ENCODE peak calls at places on chromosomes 3 and 15, in ten cellular contexts. G is NCI-H1105 treated with DMSO at 0.1 percent for 48 hours; J is T-helper 9 cell; W is mucosa of gallbladder; C is LNCaP clone FGC; D is WTC11; M is ELR; T is effector CD4-positive, alpha-beta T cell; X is NCI-H774; E is stimulated activated CD4-positive, alpha-beta T cell treated with anti-CD3 and anti-CD28 coated beads, Interleukin-12 subunit alpha, Interleukin-12 subunit beta, amount 100 ng/mL, for 4 hours. Y is an unnamed sample.

GRCh38 chr15:64950888-64951287 is 38.8 kb downstream of the SPG21 start:
- DNase-seq in G (no peak), J (no peak), W (no peak), C (no peak), D (no peak), M (no peak), T (no peak), X (no peak), E (no peak), Y (no peak)

GRCh38 chr15:85879334-85880163 is 84.8 kb upstream of the KLHL25 start:
- DNase-seq in G (no peak), J (no peak), W (no peak), C (no peak), D (no peak), M (peak), T (no peak), X (no peak), E (no peak), Y (no peak)

GRCh38 chr3:16455946-16456345 is 57.6 kb downstream of the RFTN1 start:
- DNase-seq in G (no peak), J (no peak), W (no peak), C (no peak), D (no peak), M (no peak), T (no peak), X (no peak), E (no peak), Y (no peak)

GRCh38 chr3:11438636-11439035 is 166.4 kb downstream of the ATG7 start:
- DNase-seq in G (no peak), J (no peak), W (no peak), C (no peak), D (no peak), M (no peak), T (no peak), X (no peak), E (no peak), Y (no peak)

GRCh38 chr3:194137314-194138097 is 1.6 kb downstream of the HES1 start:
- DNase-seq in G (peak), J (peak), W (peak), C (no peak), D (peak), M (peak), T (peak), X (peak), E (peak), Y (no peak)

GRCh38 chr15:75842722-75843617 is at the start of gene UBE2Q2:
- DNase-seq in G (peak), J (peak), W (peak), C (no peak), D (peak), M (peak), T (peak), X (peak), E (peak), Y (peak)

GRCh38 chr3:112013058-112013783 is 14.5 kb downstream of the TAGLN3 start:
- DNase-seq in G (no peak), J (peak), W (peak), C (peak), D (peak), M (peak), T (peak), X (no peak), E (peak), Y (peak)

GRCh38 chr3:126447456-126448106 is 28.1 kb downstream of the ZXDC start:
- DNase-seq in G (no peak), J (no peak), W (no peak), C (no peak), D (no peak), M (no peak), T (no peak), X (no peak), E (no peak), Y (peak)

GRCh38 chr15:58469432-58470353 is 37.9 kb downstream of the LIPC start:
- DNase-seq in G (no peak), J (no peak), W (no peak), C (no peak), D (no peak), M (peak), T (no peak), X (no peak), E (no peak), Y (peak)

GRCh38 chr3:192229866-192230265 is 497.5 kb downstream of the FGF12 start:
- DNase-seq in G (no peak), J (no peak), W (no peak), C (no peak), D (no peak), M (peak), T (no peak), X (no peak), E (no peak), Y (no peak)